ENCODE peak calls at places on chromosomes 2 and 18, in nine cellular contexts. One of them, this sample, is unnamed.

GRCh38 chr2:88188741-88189140 is 18.6 kb downstream of the THNSL2 start:
- DNase-seq in hypothalamus: no peak
- DNase-seq in activated CD8-positive, alpha-beta memory T cell treated with anti-CD3 and anti-CD28 coated beads for 24 hours: no peak
- DNase-seq in amygdala: no peak
- DNase-seq in NCI-H1694 treated with DMSO at 0.1 percent for 48 hours: no peak
- DNase-seq in NT2/D1: no peak
- DNase-seq in activated CD4-positive, alpha-beta memory T cell treated with anti-CD3 and anti-CD28 coated beads for 36 hours: no peak
- DNase-seq in endothelial cell: no peak
- DNase-seq in A673: no peak
- DNase-seq in this sample: peak; percentile 69

GRCh38 chr2:238947920-238948710 is 100.2 kb downstream of the TWIST2 start:
- DNase-seq in hypothalamus: no peak
- DNase-seq in activated CD8-positive, alpha-beta memory T cell treated with anti-CD3 and anti-CD28 coated beads for 24 hours: peak; percentile 35
- DNase-seq in amygdala: no peak
- DNase-seq in NCI-H1694 treated with DMSO at 0.1 percent for 48 hours: no peak
- DNase-seq in NT2/D1: no peak
- DNase-seq in activated CD4-positive, alpha-beta memory T cell treated with anti-CD3 and anti-CD28 coated beads for 36 hours: peak; percentile 19
- DNase-seq in endothelial cell: peak; percentile 1
- DNase-seq in A673: no peak
- DNase-seq in this sample: peak; percentile 81

GRCh38 chr2:20635096-20635475 is 15.8 kb downstream of the HS1BP3 start:
- DNase-seq in hypothalamus: no peak
- DNase-seq in activated CD8-positive, alpha-beta memory T cell treated with anti-CD3 and anti-CD28 coated beads for 24 hours: no peak
- DNase-seq in amygdala: no peak
- DNase-seq in NCI-H1694 treated with DMSO at 0.1 percent for 48 hours: peak; percentile 80
- DNase-seq in NT2/D1: no peak
- DNase-seq in activated CD4-positive, alpha-beta memory T cell treated with anti-CD3 and anti-CD28 coated beads for 36 hours: no peak
- DNase-seq in endothelial cell: no peak
- DNase-seq in A673: no peak
- DNase-seq in this sample: no peak

GRCh38 chr2:234435836-234436481 is 60.9 kb downstream of the ARL4C start:
- DNase-seq in hypothalamus: no peak
- DNase-seq in activated CD8-positive, alpha-beta memory T cell treated with anti-CD3 and anti-CD28 coated beads for 24 hours: no peak
- DNase-seq in amygdala: no peak
- DNase-seq in NCI-H1694 treated with DMSO at 0.1 percent for 48 hours: no peak
- DNase-seq in NT2/D1: no peak
- DNase-seq in activated CD4-positive, alpha-beta memory T cell treated with anti-CD3 and anti-CD28 coated beads for 36 hours: no peak
- DNase-seq in endothelial cell: peak; percentile 58
- DNase-seq in A673: no peak
- DNase-seq in this sample: no peak

GRCh38 chr2:208142255-208142924 is 3.6 kb downstream of the CRYGB start:
- DNase-seq in hypothalamus: no peak
- DNase-seq in activated CD8-positive, alpha-beta memory T cell treated with anti-CD3 and anti-CD28 coated beads for 24 hours: no peak
- DNase-seq in amygdala: no peak
- DNase-seq in NCI-H1694 treated with DMSO at 0.1 percent for 48 hours: peak; percentile 37
- DNase-seq in NT2/D1: no peak
- DNase-seq in activated CD4-positive, alpha-beta memory T cell treated with anti-CD3 and anti-CD28 coated beads for 36 hours: no peak
- DNase-seq in endothelial cell: no peak
- DNase-seq in A673: peak; percentile 39
- DNase-seq in this sample: no peak

GRCh38 chr2:137178955-137179377 is 413.6 kb downstream of the THSD7B start:
- DNase-seq in hypothalamus: no peak
- DNase-seq in activated CD8-positive, alpha-beta memory T cell treated with anti-CD3 and anti-CD28 coated beads for 24 hours: no peak
- DNase-seq in amygdala: no peak
- DNase-seq in NCI-H1694 treated with DMSO at 0.1 percent for 48 hours: no peak
- DNase-seq in NT2/D1: no peak
- DNase-seq in activated CD4-positive, alpha-beta memory T cell treated with anti-CD3 and anti-CD28 coated beads for 36 hours: no peak
- DNase-seq in endothelial cell: no peak
- DNase-seq in A673: no peak
- DNase-seq in this sample: no peak

GRCh38 chr18:47163241-47163640 is 12.9 kb downstream of the IER3IP1 start:
- DNase-seq in hypothalamus: no peak
- DNase-seq in activated CD8-positive, alpha-beta memory T cell treated with anti-CD3 and anti-CD28 coated beads for 24 hours: no peak
- DNase-seq in amygdala: no peak
- DNase-seq in NCI-H1694 treated with DMSO at 0.1 percent for 48 hours: no peak
- DNase-seq in NT2/D1: no peak
- DNase-seq in activated CD4-positive, alpha-beta memory T cell treated with anti-CD3 and anti-CD28 coated beads for 36 hours: peak; percentile 21
- DNase-seq in endothelial cell: no peak
- DNase-seq in A673: no peak
- DNase-seq in this sample: no peak

GRCh38 chr2:69753659-69754350 is 11.9 kb downstream of the ANXA4 start:
- DNase-seq in hypothalamus: no peak
- DNase-seq in activated CD8-positive, alpha-beta memory T cell treated with anti-CD3 and anti-CD28 coated beads for 24 hours: no peak
- DNase-seq in amygdala: no peak
- DNase-seq in NCI-H1694 treated with DMSO at 0.1 percent for 48 hours: no peak
- DNase-seq in NT2/D1: no peak
- DNase-seq in activated CD4-positive, alpha-beta memory T cell treated with anti-CD3 and anti-CD28 coated beads for 36 hours: no peak
- DNase-seq in endothelial cell: no peak
- DNase-seq in A673: no peak
- DNase-seq in this sample: no peak

GRCh38 chr2:168241208-168241607 is 6.2 kb downstream of the STK39 start:
- DNase-seq in hypothalamus: no peak
- DNase-seq in activated CD8-positive, alpha-beta memory T cell treated with anti-CD3 and anti-CD28 coated beads for 24 hours: no peak
- DNase-seq in amygdala: no peak
- DNase-seq in NCI-H1694 treated with DMSO at 0.1 percent for 48 hours: no peak
- DNase-seq in NT2/D1: no peak
- DNase-seq in activated CD4-positive, alpha-beta memory T cell treated with anti-CD3 and anti-CD28 coated beads for 36 hours: peak; percentile 67
- DNase-seq in endothelial cell: no peak
- DNase-seq in A673: no peak
- DNase-seq in this sample: no peak

GRCh38 chr18:40109251-40110049 is 1845.6 kb upstream of the PIK3C3 start:
- DNase-seq in hypothalamus: no peak
- DNase-seq in activated CD8-positive, alpha-beta memory T cell treated with anti-CD3 and anti-CD28 coated beads for 24 hours: no peak
- DNase-seq in amygdala: no peak
- DNase-seq in NCI-H1694 treated with DMSO at 0.1 percent for 48 hours: no peak
- DNase-seq in NT2/D1: no peak
- DNase-seq in activated CD4-positive, alpha-beta memory T cell treated with anti-CD3 and anti-CD28 coated beads for 36 hours: no peak
- DNase-seq in endothelial cell: no peak
- DNase-seq in A673: no peak
- DNase-seq in this sample: no peak

GRCh38 chr2:166424841-166425240 is 49.1 kb upstream of the SCN9A start:
- DNase-seq in hypothalamus: no peak
- DNase-seq in activated CD8-positive, alpha-beta memory T cell treated with anti-CD3 and anti-CD28 coated beads for 24 hours: no peak
- DNase-seq in amygdala: no peak
- DNase-seq in NCI-H1694 treated with DMSO at 0.1 percent for 48 hours: no peak
- DNase-seq in NT2/D1: no peak
- DNase-seq in activated CD4-positive, alpha-beta memory T cell treated with anti-CD3 and anti-CD28 coated beads for 36 hours: no peak
- DNase-seq in endothelial cell: no peak
- DNase-seq in A673: no peak
- DNase-seq in this sample: no peak

GRCh38 chr2:146661494-146662096 is 1183.2 kb upstream of the ACVR2A start:
- DNase-seq in hypothalamus: no peak
- DNase-seq in activated CD8-positive, alpha-beta memory T cell treated with anti-CD3 and anti-CD28 coated beads for 24 hours: no peak
- DNase-seq in amygdala: no peak
- DNase-seq in NCI-H1694 treated with DMSO at 0.1 percent for 48 hours: peak; percentile 66
- DNase-seq in NT2/D1: peak; percentile 35
- DNase-seq in activated CD4-positive, alpha-beta memory T cell treated with anti-CD3 and anti-CD28 coated beads for 36 hours: no peak
- DNase-seq in endothelial cell: peak; percentile 11
- DNase-seq in A673: peak; percentile 72
- DNase-seq in this sample: no peak

GRCh38 chr18:72541871-72542690 is 2.1 kb downstream of the CBLN2 start:
- DNase-seq in hypothalamus: peak; percentile 21
- DNase-seq in activated CD8-positive, alpha-beta memory T cell treated with anti-CD3 and anti-CD28 coated beads for 24 hours: no peak
- DNase-seq in amygdala: no peak
- DNase-seq in NCI-H1694 treated with DMSO at 0.1 percent for 48 hours: no peak
- DNase-seq in NT2/D1: no peak
- DNase-seq in activated CD4-positive, alpha-beta memory T cell treated with anti-CD3 and anti-CD28 coated beads for 36 hours: no peak
- DNase-seq in endothelial cell: no peak
- DNase-seq in A673: peak; percentile 53
- DNase-seq in this sample: no peak

GRCh38 chr2:17521621-17522020 is 3.4 kb upstream of the RAD51AP2 start:
- DNase-seq in hypothalamus: no peak
- DNase-seq in activated CD8-positive, alpha-beta memory T cell treated with anti-CD3 and anti-CD28 coated beads for 24 hours: no peak
- DNase-seq in amygdala: no peak
- DNase-seq in NCI-H1694 treated with DMSO at 0.1 percent for 48 hours: no peak
- DNase-seq in NT2/D1: no peak
- DNase-seq in activated CD4-positive, alpha-beta memory T cell treated with anti-CD3 and anti-CD28 coated beads for 36 hours: no peak
- DNase-seq in endothelial cell: no peak
- DNase-seq in A673: no peak
- DNase-seq in this sample: no peak

GRCh38 chr2:96249654-96250053 is 16.1 kb downstream of the TMEM127 start:
- DNase-seq in hypothalamus: no peak
- DNase-seq in activated CD8-positive, alpha-beta memory T cell treated with anti-CD3 and anti-CD28 coated beads for 24 hours: no peak
- DNase-seq in amygdala: no peak
- DNase-seq in NCI-H1694 treated with DMSO at 0.1 percent for 48 hours: no peak
- DNase-seq in NT2/D1: no peak
- DNase-seq in activated CD4-positive, alpha-beta memory T cell treated with anti-CD3 and anti-CD28 coated beads for 36 hours: no peak
- DNase-seq in endothelial cell: no peak
- DNase-seq in A673: peak; percentile 53
- DNase-seq in this sample: no peak

GRCh38 chr2:142621287-142621686 is 256.2 kb upstream of the KYNU start:
- DNase-seq in hypothalamus: no peak
- DNase-seq in activated CD8-positive, alpha-beta memory T cell treated with anti-CD3 and anti-CD28 coated beads for 24 hours: no peak
- DNase-seq in amygdala: no peak
- DNase-seq in NCI-H1694 treated with DMSO at 0.1 percent for 48 hours: no peak
- DNase-seq in NT2/D1: no peak
- DNase-seq in activated CD4-positive, alpha-beta memory T cell treated with anti-CD3 and anti-CD28 coated beads for 36 hours: no peak
- DNase-seq in endothelial cell: no peak
- DNase-seq in A673: no peak
- DNase-seq in this sample: no peak

GRCh38 chr2:170680172-170680913 is 34.8 kb upstream of the SP5 start:
- DNase-seq in hypothalamus: no peak
- DNase-seq in activated CD8-positive, alpha-beta memory T cell treated with anti-CD3 and anti-CD28 coated beads for 24 hours: no peak
- DNase-seq in amygdala: no peak
- DNase-seq in NCI-H1694 treated with DMSO at 0.1 percent for 48 hours: peak; percentile 98
- DNase-seq in NT2/D1: no peak
- DNase-seq in activated CD4-positive, alpha-beta memory T cell treated with anti-CD3 and anti-CD28 coated beads for 36 hours: no peak
- DNase-seq in endothelial cell: no peak
- DNase-seq in A673: no peak
- DNase-seq in this sample: no peak

GRCh38 chr2:108396845-108397244 is 19.1 kb downstream of the SULT1C4 start:
- DNase-seq in hypothalamus: no peak
- DNase-seq in activated CD8-positive, alpha-beta memory T cell treated with anti-CD3 and anti-CD28 coated beads for 24 hours: no peak
- DNase-seq in amygdala: no peak
- DNase-seq in NCI-H1694 treated with DMSO at 0.1 percent for 48 hours: no peak
- DNase-seq in NT2/D1: no peak
- DNase-seq in activated CD4-positive, alpha-beta memory T cell treated with anti-CD3 and anti-CD28 coated beads for 36 hours: peak; percentile 14
- DNase-seq in endothelial cell: no peak
- DNase-seq in A673: peak; percentile 54
- DNase-seq in this sample: no peak

GRCh38 chr2:98457045-98457696 is 12.5 kb downstream of the INPP4A start:
- DNase-seq in hypothalamus: no peak
- DNase-seq in activated CD8-positive, alpha-beta memory T cell treated with anti-CD3 and anti-CD28 coated beads for 24 hours: no peak
- DNase-seq in amygdala: no peak
- DNase-seq in NCI-H1694 treated with DMSO at 0.1 percent for 48 hours: no peak
- DNase-seq in NT2/D1: no peak
- DNase-seq in activated CD4-positive, alpha-beta memory T cell treated with anti-CD3 and anti-CD28 coated beads for 36 hours: no peak
- DNase-seq in endothelial cell: no peak
- DNase-seq in A673: no peak
- DNase-seq in this sample: peak; percentile 69

GRCh38 chr18:12327510-12328178 is 19.6 kb downstream of the TUBB6 start:
- DNase-seq in hypothalamus: peak; percentile 61
- DNase-seq in activated CD8-positive, alpha-beta memory T cell treated with anti-CD3 and anti-CD28 coated beads for 24 hours: peak; percentile 87
- DNase-seq in amygdala: peak; percentile 31
- DNase-seq in NCI-H1694 treated with DMSO at 0.1 percent for 48 hours: peak; percentile 22
- DNase-seq in NT2/D1: no peak
- DNase-seq in activated CD4-positive, alpha-beta memory T cell treated with anti-CD3 and anti-CD28 coated beads for 36 hours: peak; percentile 86
- DNase-seq in endothelial cell: peak; percentile 93
- DNase-seq in A673: peak; percentile 87
- DNase-seq in this sample: no peak

GRCh38 chr18:51290864-51291263 is 93.4 kb upstream of the MEX3C start:
- DNase-seq in hypothalamus: no peak
- DNase-seq in activated CD8-positive, alpha-beta memory T cell treated with anti-CD3 and anti-CD28 coated beads for 24 hours: no peak
- DNase-seq in amygdala: no peak
- DNase-seq in NCI-H1694 treated with DMSO at 0.1 percent for 48 hours: no peak
- DNase-seq in NT2/D1: no peak
- DNase-seq in activated CD4-positive, alpha-beta memory T cell treated with anti-CD3 and anti-CD28 coated beads for 36 hours: no peak
- DNase-seq in endothelial cell: no peak
- DNase-seq in A673: no peak
- DNase-seq in this sample: no peak

GRCh38 chr2:229089806-229090205 is 181.3 kb downstream of the PID1 start:
- DNase-seq in hypothalamus: no peak
- DNase-seq in activated CD8-positive, alpha-beta memory T cell treated with anti-CD3 and anti-CD28 coated beads for 24 hours: no peak
- DNase-seq in amygdala: no peak
- DNase-seq in NCI-H1694 treated with DMSO at 0.1 percent for 48 hours: no peak
- DNase-seq in NT2/D1: no peak
- DNase-seq in activated CD4-positive, alpha-beta memory T cell treated with anti-CD3 and anti-CD28 coated beads for 36 hours: no peak
- DNase-seq in endothelial cell: no peak
- DNase-seq in A673: no peak
- DNase-seq in this sample: no peak

GRCh38 chr18:54717673-54718435 is 110.4 kb upstream of the RAB27B start:
- DNase-seq in hypothalamus: peak; percentile 26
- DNase-seq in activated CD8-positive, alpha-beta memory T cell treated with anti-CD3 and anti-CD28 coated beads for 24 hours: peak; percentile 65
- DNase-seq in amygdala: peak; percentile 34
- DNase-seq in NCI-H1694 treated with DMSO at 0.1 percent for 48 hours: no peak
- DNase-seq in NT2/D1: no peak
- DNase-seq in activated CD4-positive, alpha-beta memory T cell treated with anti-CD3 and anti-CD28 coated beads for 36 hours: peak; percentile 62
- DNase-seq in endothelial cell: peak; percentile 19
- DNase-seq in A673: no peak
- DNase-seq in this sample: no peak

GRCh38 chr2:234993547-234993981 is 41.7 kb downstream of the SH3BP4 start:
- DNase-seq in hypothalamus: no peak
- DNase-seq in activated CD8-positive, alpha-beta memory T cell treated with anti-CD3 and anti-CD28 coated beads for 24 hours: no peak
- DNase-seq in amygdala: no peak
- DNase-seq in NCI-H1694 treated with DMSO at 0.1 percent for 48 hours: no peak
- DNase-seq in NT2/D1: no peak
- DNase-seq in activated CD4-positive, alpha-beta memory T cell treated with anti-CD3 and anti-CD28 coated beads for 36 hours: no peak
- DNase-seq in endothelial cell: no peak
- DNase-seq in A673: no peak
- DNase-seq in this sample: no peak

GRCh38 chr18:78607221-78607620 is 372.4 kb upstream of the SALL3 start:
- DNase-seq in hypothalamus: no peak
- DNase-seq in activated CD8-positive, alpha-beta memory T cell treated with anti-CD3 and anti-CD28 coated beads for 24 hours: no peak
- DNase-seq in amygdala: no peak
- DNase-seq in NCI-H1694 treated with DMSO at 0.1 percent for 48 hours: no peak
- DNase-seq in NT2/D1: no peak
- DNase-seq in activated CD4-positive, alpha-beta memory T cell treated with anti-CD3 and anti-CD28 coated beads for 36 hours: no peak
- DNase-seq in endothelial cell: no peak
- DNase-seq in A673: no peak
- DNase-seq in this sample: peak; percentile 78

GRCh38 chr18:50177294-50177992 is 17.5 kb downstream of the MYO5B start:
- DNase-seq in hypothalamus: no peak
- DNase-seq in activated CD8-positive, alpha-beta memory T cell treated with anti-CD3 and anti-CD28 coated beads for 24 hours: no peak
- DNase-seq in amygdala: no peak
- DNase-seq in NCI-H1694 treated with DMSO at 0.1 percent for 48 hours: no peak
- DNase-seq in NT2/D1: no peak
- DNase-seq in activated CD4-positive, alpha-beta memory T cell treated with anti-CD3 and anti-CD28 coated beads for 36 hours: no peak
- DNase-seq in endothelial cell: no peak
- DNase-seq in A673: no peak
- DNase-seq in this sample: no peak

GRCh38 chr18:13376298-13376840 is 157.8 kb downstream of the LDLRAD4 start:
- DNase-seq in hypothalamus: no peak
- DNase-seq in activated CD8-positive, alpha-beta memory T cell treated with anti-CD3 and anti-CD28 coated beads for 24 hours: peak; percentile 79
- DNase-seq in amygdala: no peak
- DNase-seq in NCI-H1694 treated with DMSO at 0.1 percent for 48 hours: no peak
- DNase-seq in NT2/D1: no peak
- DNase-seq in activated CD4-positive, alpha-beta memory T cell treated with anti-CD3 and anti-CD28 coated beads for 36 hours: peak; percentile 70
- DNase-seq in endothelial cell: no peak
- DNase-seq in A673: no peak
- DNase-seq in this sample: peak; percentile 84

GRCh38 chr2:164903214-164903613 is 52.1 kb downstream of the SLC38A11 start:
- DNase-seq in hypothalamus: no peak
- DNase-seq in activated CD8-positive, alpha-beta memory T cell treated with anti-CD3 and anti-CD28 coated beads for 24 hours: no peak
- DNase-seq in amygdala: no peak
- DNase-seq in NCI-H1694 treated with DMSO at 0.1 percent for 48 hours: peak; percentile 57
- DNase-seq in NT2/D1: no peak
- DNase-seq in activated CD4-positive, alpha-beta memory T cell treated with anti-CD3 and anti-CD28 coated beads for 36 hours: no peak
- DNase-seq in endothelial cell: no peak
- DNase-seq in A673: peak; percentile 56
- DNase-seq in this sample: no peak

GRCh38 chr18:48979944-48980890 is 29.5 kb upstream of the SMAD7 start:
- DNase-seq in hypothalamus: no peak
- DNase-seq in activated CD8-positive, alpha-beta memory T cell treated with anti-CD3 and anti-CD28 coated beads for 24 hours: no peak
- DNase-seq in amygdala: no peak
- DNase-seq in NCI-H1694 treated with DMSO at 0.1 percent for 48 hours: no peak
- DNase-seq in NT2/D1: no peak
- DNase-seq in activated CD4-positive, alpha-beta memory T cell treated with anti-CD3 and anti-CD28 coated beads for 36 hours: no peak
- DNase-seq in endothelial cell: no peak
- DNase-seq in A673: no peak
- DNase-seq in this sample: no peak

GRCh38 chr18:73679941-73680700 is 467.5 kb downstream of the FBXO15 start:
- DNase-seq in hypothalamus: no peak
- DNase-seq in activated CD8-positive, alpha-beta memory T cell treated with anti-CD3 and anti-CD28 coated beads for 24 hours: no peak
- DNase-seq in amygdala: no peak
- DNase-seq in NCI-H1694 treated with DMSO at 0.1 percent for 48 hours: no peak
- DNase-seq in NT2/D1: no peak
- DNase-seq in activated CD4-positive, alpha-beta memory T cell treated with anti-CD3 and anti-CD28 coated beads for 36 hours: no peak
- DNase-seq in endothelial cell: no peak
- DNase-seq in A673: no peak
- DNase-seq in this sample: no peak

GRCh38 chr2:127175406-127175805 is 44.7 kb downstream of the CYP27C1 start:
- DNase-seq in hypothalamus: no peak
- DNase-seq in activated CD8-positive, alpha-beta memory T cell treated with anti-CD3 and anti-CD28 coated beads for 24 hours: no peak
- DNase-seq in amygdala: no peak
- DNase-seq in NCI-H1694 treated with DMSO at 0.1 percent for 48 hours: no peak
- DNase-seq in NT2/D1: no peak
- DNase-seq in activated CD4-positive, alpha-beta memory T cell treated with anti-CD3 and anti-CD28 coated beads for 36 hours: no peak
- DNase-seq in endothelial cell: no peak
- DNase-seq in A673: no peak
- DNase-seq in this sample: no peak